ENCODE peak calls at places on chromosomes 3 and 15, in eight cellular contexts. J, X, G, Z, U, R, M and L are unnamed samples.

GRCh38 chr3:51353566-51354140 is 31.4 kb upstream of the MANF start:
- DNase-seq in J (no peak), X (no peak), G (no peak), Z (no peak), U (peak; percentile 29), R (no peak), M (no peak), L (no peak)

GRCh38 chr3:11514191-11514770 is 129.4 kb downstream of the VGLL4 start:
- DNase-seq in J (peak; percentile 13), X (peak; percentile 91), G (no peak), Z (no peak), U (peak; percentile 89), R (no peak), M (peak; percentile 47), L (no peak)

GRCh38 chr15:69565066-69565465 is 112.4 kb downstream of the RPLP1 start:
- DNase-seq in J (no peak), X (no peak), G (no peak), Z (no peak), U (no peak), R (no peak), M (no peak), L (no peak)

GRCh38 chr3:153357436-153357835 is 195.4 kb downstream of the RAP2B start:
- DNase-seq in J (no peak), X (no peak), G (no peak), Z (no peak), U (no peak), R (no peak), M (no peak), L (no peak)

GRCh38 chr3:157280786-157281185 is 120.8 kb upstream of the CCNL1 start:
- DNase-seq in J (no peak), X (peak; percentile 62), G (no peak), Z (no peak), U (peak; percentile 67), R (no peak), M (no peak), L (no peak)

GRCh38 chr3:184665101-184665500 is 46.8 kb downstream of the MAGEF1 start:
- DNase-seq in J (no peak), X (no peak), G (no peak), Z (no peak), U (no peak), R (no peak), M (no peak), L (no peak)

GRCh38 chr3:40877651-40878463 is 321.4 kb upstream of the CTNNB1 start:
- DNase-seq in J (no peak), X (peak; percentile 64), G (no peak), Z (no peak), U (no peak), R (no peak), M (peak; percentile 59), L (no peak)

GRCh38 chr3:128429751-128430150 is 36.9 kb downstream of the DNAJB8 start:
- DNase-seq in J (no peak), X (no peak), G (no peak), Z (no peak), U (no peak), R (no peak), M (no peak), L (no peak)

GRCh38 chr3:5004319-5005152 is 25.3 kb downstream of the BHLHE40 start:
- DNase-seq in J (no peak), X (no peak), G (no peak), Z (no peak), U (no peak), R (no peak), M (no peak), L (no peak)

GRCh38 chr15:66864086-66864830 is 162.2 kb downstream of the SMAD6 start:
- DNase-seq in J (no peak), X (no peak), G (no peak), Z (no peak), U (no peak), R (no peak), M (no peak), L (no peak)

GRCh38 chr3:165796701-165797100 is 40.5 kb downstream of the BCHE start:
- DNase-seq in J (no peak), X (no peak), G (no peak), Z (no peak), U (no peak), R (no peak), M (no peak), L (no peak)

GRCh38 chr3:120908030-120908802 is at the start of gene STXBP5L:
- DNase-seq in J (peak; percentile 47), X (peak; percentile 60), G (no peak), Z (no peak), U (peak; percentile 80), R (peak; percentile 88), M (peak; percentile 50), L (peak; percentile 5)

GRCh38 chr3:188077160-188077812 is 76.7 kb upstream of the LPP start:
- DNase-seq in J (no peak), X (peak; percentile 71), G (no peak), Z (no peak), U (peak; percentile 42), R (no peak), M (peak; percentile 53), L (no peak)

GRCh38 chr3:180802837-180803236 is 109.6 kb upstream of the FXR1 start:
- DNase-seq in J (no peak), X (peak; percentile 40), G (no peak), Z (no peak), U (no peak), R (no peak), M (no peak), L (no peak)

GRCh38 chr3:52998781-52999509 is 46.9 kb downstream of the SFMBT1 start:
- DNase-seq in J (peak; percentile 2), X (peak; percentile 11), G (no peak), Z (no peak), U (no peak), R (peak; percentile 30), M (no peak), L (no peak)

GRCh38 chr15:50144342-50145120 is 25.5 kb upstream of the ATP8B4 start:
- DNase-seq in J (no peak), X (no peak), G (no peak), Z (no peak), U (peak; percentile 20), R (no peak), M (no peak), L (no peak)

GRCh38 chr3:55272031-55272645 is 215.0 kb downstream of the WNT5A start:
- DNase-seq in J (no peak), X (peak; percentile 28), G (no peak), Z (no peak), U (no peak), R (no peak), M (no peak), L (no peak)

DNA sequence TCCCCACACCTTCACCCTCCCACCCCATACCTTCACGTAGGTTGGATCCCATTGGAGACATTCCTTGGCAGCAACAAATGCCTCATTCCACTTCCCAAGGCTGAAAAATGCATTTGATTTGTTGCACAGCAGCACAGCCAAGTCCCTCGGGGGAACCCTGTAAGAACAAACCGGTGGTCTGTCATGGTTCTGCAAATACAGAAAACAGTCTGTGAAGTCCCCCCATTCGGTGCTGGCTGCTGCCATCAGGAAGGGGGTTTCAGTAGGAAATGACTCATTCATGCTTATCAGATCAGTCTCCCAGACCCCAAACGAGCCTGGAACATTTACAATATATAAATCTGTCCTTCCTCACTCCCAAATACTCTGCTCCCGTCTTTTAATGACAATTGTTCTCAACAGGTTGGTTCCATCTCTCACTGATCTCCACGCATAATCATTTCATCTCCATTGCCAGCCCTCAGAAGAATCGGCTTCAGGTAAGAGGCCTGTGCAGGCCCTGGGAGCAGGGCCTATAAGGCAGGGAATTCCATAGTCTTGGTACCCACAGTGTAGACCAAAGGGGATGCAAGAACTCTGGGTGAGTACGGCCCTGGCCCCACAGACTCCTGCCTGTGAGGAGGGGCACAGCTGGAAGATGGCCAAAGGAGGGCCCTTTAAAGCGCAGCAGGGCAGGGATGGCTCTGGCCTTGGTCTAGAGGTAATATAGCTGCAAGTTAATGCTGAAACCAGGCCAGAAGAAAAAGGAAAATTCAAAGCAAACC is 41.6 kb downstream of the TRANK1 start:
- DNase-seq in J (no peak), X (no peak), G (no peak), Z (no peak), U (no peak), R (no peak), M (no peak), L (no peak)
- TF ChIP-seq CTCF in J (no peak), X (no peak), G (no peak), Z (no peak), U (no peak), R (no peak), M (no peak), L (no peak)

GRCh38 chr15:38482572-38482971 is 28.6 kb downstream of the FAM98B start:
- DNase-seq in J (no peak), X (no peak), G (no peak), Z (no peak), U (no peak), R (no peak), M (no peak), L (no peak)

GRCh38 chr15:38481113-38481512 is 27.2 kb downstream of the FAM98B start:
- DNase-seq in J (no peak), X (no peak), G (no peak), Z (no peak), U (no peak), R (no peak), M (no peak), L (no peak)

GRCh38 chr15:38479286-38479685 is 25.4 kb downstream of the FAM98B start:
- DNase-seq in J (no peak), X (peak; percentile 37), G (no peak), Z (no peak), U (peak; percentile 47), R (no peak), M (no peak), L (no peak)

GRCh38 chr15:38477637-38478036 is 23.7 kb downstream of the FAM98B start:
- DNase-seq in J (no peak), X (peak; percentile 46), G (no peak), Z (no peak), U (no peak), R (no peak), M (no peak), L (no peak)

DNA sequence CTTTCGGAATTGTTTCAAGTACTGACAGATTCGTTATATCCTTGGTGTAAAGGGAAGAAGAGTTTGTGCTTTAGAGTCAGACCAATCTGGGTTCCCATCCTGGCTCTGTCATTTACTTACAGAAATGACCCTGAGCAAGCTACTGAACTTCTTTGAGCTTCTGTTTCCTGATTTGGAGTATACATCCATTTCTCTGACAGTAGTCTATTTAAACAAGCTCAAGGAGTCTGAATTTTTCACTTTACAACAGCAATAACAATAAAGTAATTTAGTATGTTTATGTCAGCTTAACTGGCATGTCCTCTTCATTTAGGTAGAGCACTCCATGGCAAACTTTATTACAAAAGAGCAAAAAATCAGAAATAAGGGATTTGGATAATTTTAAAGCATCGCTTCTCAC is 27.8 kb downstream of the FAM98B start:
- DNase-seq in J (no peak), X (no peak), G (no peak), Z (no peak), U (no peak), R (no peak), M (no peak), L (no peak)
- TF ChIP-seq CTCF in J (no peak), X (no peak), G (no peak), Z (no peak), U (no peak), R (no peak), M (no peak), L (no peak)

GRCh38 chr3:14989943-14990753 is 42.8 kb downstream of the NR2C2 start:
- DNase-seq in J (peak; percentile 58), X (peak; percentile 20), G (no peak), Z (no peak), U (peak; percentile 39), R (no peak), M (no peak), L (no peak)
- TF ChIP-seq CTCF in J (no peak), X (no peak), G (no peak), Z (no peak), U (no peak), R (no peak), M (no peak), L (no peak)

GRCh38 chr3:50298836-50299637 is at the start of the genes HYAL3 and NAA80:
- DNase-seq in J (peak; percentile 99), X (peak; percentile 99), G (peak; percentile 96), Z (peak; percentile 99), U (peak; percentile 100), R (peak; percentile 90), M (peak; percentile 99), L (peak; percentile 99)
- TF ChIP-seq CTCF in J (no peak), X (peak; percentile 0), G (no peak), Z (peak; percentile 45), U (peak; percentile 14), R (peak; percentile 44), M (peak; percentile 43), L (peak; percentile 17)